ENCODE peak calls at places on chromosomes 16 and 17, in eight cellular contexts. One of them, this sample, is unnamed. For H3K9me3 and H3K4me1, the result is how much of the 10 kb centered on the place peaks cover.

GRCh38 chr16:12203780-12204351 is 227.3 kb downstream of the SNX29 start:
- DNase-seq in left ventricle myocardium inferior: no peak
- DNase-seq in neuronal stem cell: no peak
- DNase-seq in adipocyte: no peak
- DNase-seq in Caco-2: no peak
- DNase-seq in CD8-positive, alpha-beta T cell: no peak
- DNase-seq in PC-9: no peak
- DNase-seq in ovary: no peak
- DNase-seq in this sample: no peak

GRCh38 chr16:89704281-89704680 is 2.8 kb upstream of the SPATA2L start:
- DNase-seq in PC-9: no peak
- DNase-seq in Caco-2: no peak
- DNase-seq in ovary: no peak
- DNase-seq in CD8-positive, alpha-beta T cell: no peak
- DNase-seq in adipocyte: no peak
- DNase-seq in left ventricle myocardium inferior: no peak
- DNase-seq in neuronal stem cell: no peak
- DNase-seq in this sample: no peak

GRCh38 chr16:81004646-81005353 is 1.9 kb downstream of the CMC2 start:
- DNase-seq in CD8-positive, alpha-beta T cell: no peak
- DNase-seq in PC-9: peak
- DNase-seq in Caco-2: no peak
- DNase-seq in adipocyte: peak
- DNase-seq in neuronal stem cell: peak
- DNase-seq in ovary: no peak
- DNase-seq in left ventricle myocardium inferior: no peak
- DNase-seq in this sample: peak

GRCh38 chr16:51154271-51155171 is 3.5 kb upstream of the SALL1 start:
- DNase-seq in CD8-positive, alpha-beta T cell: no peak
- DNase-seq in adipocyte: no peak
- DNase-seq in neuronal stem cell: no peak
- DNase-seq in Caco-2: no peak
- DNase-seq in left ventricle myocardium inferior: no peak
- DNase-seq in PC-9: no peak
- DNase-seq in ovary: peak
- DNase-seq in this sample: no peak

GRCh38 chr16:10945065-10945787 is 862 bp downstream of the CLEC16A start:
- DNase-seq in Caco-2: no peak
- DNase-seq in CD8-positive, alpha-beta T cell: no peak
- DNase-seq in ovary: no peak
- DNase-seq in PC-9: no peak
- DNase-seq in left ventricle myocardium inferior: no peak
- DNase-seq in adipocyte: no peak
- DNase-seq in neuronal stem cell: no peak
- DNase-seq in this sample: no peak

GRCh38 chr16:67481561-67482259 is 753 bp upstream of the ATP6V0D1 start:
- DNase-seq in PC-9: no peak
- DNase-seq in left ventricle myocardium inferior: peak
- DNase-seq in CD8-positive, alpha-beta T cell: peak
- DNase-seq in neuronal stem cell: no peak
- DNase-seq in ovary: peak
- DNase-seq in Caco-2: peak
- DNase-seq in adipocyte: no peak
- DNase-seq in this sample: no peak

GRCh38 chr17:31490019-31490383 is 98.5 kb downstream of the RAB11FIP4 start:
- DNase-seq in adipocyte: no peak
- DNase-seq in PC-9: no peak
- DNase-seq in neuronal stem cell: no peak
- DNase-seq in left ventricle myocardium inferior: no peak
- DNase-seq in Caco-2: no peak
- DNase-seq in CD8-positive, alpha-beta T cell: no peak
- DNase-seq in ovary: no peak
- DNase-seq in this sample: no peak

GRCh38 chr17:31224366-31224765 is 72.7 kb downstream of the OMG start:
- DNase-seq in Caco-2: no peak
- DNase-seq in adipocyte: no peak
- DNase-seq in neuronal stem cell: no peak
- DNase-seq in left ventricle myocardium inferior: no peak
- DNase-seq in PC-9: no peak
- DNase-seq in CD8-positive, alpha-beta T cell: no peak
- DNase-seq in ovary: no peak
- DNase-seq in this sample: no peak

GRCh38 chr17:14150604-14151003 is 81.3 kb downstream of the COX10 start:
- DNase-seq in neuronal stem cell: no peak
- DNase-seq in CD8-positive, alpha-beta T cell: no peak
- DNase-seq in adipocyte: no peak
- DNase-seq in left ventricle myocardium inferior: no peak
- DNase-seq in ovary: no peak
- DNase-seq in Caco-2: no peak
- DNase-seq in PC-9: no peak
- DNase-seq in this sample: no peak

GRCh38 chr17:57106836-57107497 is 21.9 kb downstream of the AKAP1 start:
- DNase-seq in PC-9: no peak
- DNase-seq in neuronal stem cell: no peak
- DNase-seq in CD8-positive, alpha-beta T cell: no peak
- DNase-seq in ovary: no peak
- DNase-seq in Caco-2: no peak
- DNase-seq in left ventricle myocardium inferior: no peak
- DNase-seq in adipocyte: no peak
- DNase-seq in this sample: no peak

GRCh38 chr16:11093578-11094074 is 149.3 kb downstream of the CLEC16A start:
- DNase-seq in adipocyte: no peak
- DNase-seq in ovary: peak
- DNase-seq in neuronal stem cell: no peak
- DNase-seq in Caco-2: no peak
- DNase-seq in left ventricle myocardium inferior: no peak
- DNase-seq in PC-9: no peak
- DNase-seq in CD8-positive, alpha-beta T cell: no peak
- DNase-seq in this sample: no peak

GRCh38 chr16:27195941-27196595 is 7.3 kb upstream of the KDM8 start:
- DNase-seq in CD8-positive, alpha-beta T cell: peak
- DNase-seq in adipocyte: no peak
- DNase-seq in Caco-2: no peak
- DNase-seq in PC-9: no peak
- DNase-seq in ovary: no peak
- DNase-seq in left ventricle myocardium inferior: no peak
- DNase-seq in neuronal stem cell: no peak
- DNase-seq in this sample: peak

GRCh38 chr17:38879878-38880727 is 10.2 kb downstream of the LASP1 start:
- DNase-seq in neuronal stem cell: no peak
- DNase-seq in PC-9: peak
- DNase-seq in ovary: peak
- DNase-seq in Caco-2: peak
- DNase-seq in adipocyte: peak
- DNase-seq in CD8-positive, alpha-beta T cell: peak
- DNase-seq in left ventricle myocardium inferior: no peak
- DNase-seq in this sample: no peak

GRCh38 chr17:65886240-65886639 is 305.7 kb downstream of the CEP112 start:
- DNase-seq in Caco-2: no peak
- DNase-seq in ovary: no peak
- DNase-seq in left ventricle myocardium inferior: no peak
- DNase-seq in adipocyte: peak
- DNase-seq in neuronal stem cell: no peak
- DNase-seq in PC-9: no peak
- DNase-seq in CD8-positive, alpha-beta T cell: no peak
- DNase-seq in this sample: no peak

GRCh38 chr17:41689497-41690299 is 1.0 kb downstream of the EIF1 start:
- DNase-seq in Caco-2: no peak
- DNase-seq in neuronal stem cell: peak
- DNase-seq in ovary: no peak
- DNase-seq in adipocyte: peak
- DNase-seq in PC-9: peak
- DNase-seq in CD8-positive, alpha-beta T cell: peak
- DNase-seq in left ventricle myocardium inferior: no peak
- DNase-seq in this sample: peak

DNA sequence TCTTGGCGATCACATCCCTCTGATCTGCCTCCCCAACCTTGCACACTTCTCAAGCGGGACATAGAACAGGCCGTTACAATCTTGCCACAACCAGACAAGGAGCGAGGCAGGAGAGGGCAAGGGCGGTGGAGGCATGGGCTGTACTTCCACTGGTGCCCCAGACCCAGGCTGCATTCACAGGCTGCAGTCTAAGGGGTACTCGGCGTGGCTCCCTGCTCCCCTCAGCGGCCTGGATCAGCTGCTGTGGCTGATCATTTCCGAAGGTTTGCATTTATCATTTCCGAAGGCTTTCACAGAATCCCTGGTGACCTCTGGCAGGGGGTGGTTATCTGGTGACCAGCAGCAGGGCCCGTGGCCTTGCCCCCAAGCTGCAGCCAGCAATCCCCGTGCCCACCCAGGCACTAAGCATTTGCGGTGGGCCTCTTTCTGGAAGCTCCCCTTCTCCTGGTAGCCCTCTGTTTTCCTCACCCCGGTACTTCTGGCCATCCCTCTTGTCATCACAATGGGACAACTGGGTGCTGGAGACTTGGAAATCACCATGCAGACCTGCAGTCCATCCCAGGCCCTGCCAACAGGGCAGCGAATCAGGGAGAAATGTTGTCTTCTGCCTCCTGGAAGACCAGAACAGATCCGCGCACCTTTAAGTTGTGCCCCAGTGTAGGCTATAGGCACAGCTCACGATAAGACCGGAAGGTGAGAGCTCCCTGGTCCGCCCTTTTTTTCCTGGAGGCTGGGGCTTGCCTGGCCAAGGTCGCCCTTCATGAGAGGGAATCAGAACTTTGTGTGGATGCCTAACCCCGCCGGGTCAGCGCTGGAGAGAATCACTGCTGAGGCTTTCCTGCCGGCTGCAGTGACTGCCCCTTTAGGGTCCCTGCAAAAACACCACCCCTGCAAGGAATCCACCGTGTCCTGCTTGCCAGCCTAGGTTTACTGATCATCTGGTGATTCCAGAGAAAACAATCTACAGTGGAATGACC is 1739.1 kb downstream of the TP53TG3F start:
- DNase-seq in Caco-2: no peak
- DNase-seq in adipocyte: no peak
- DNase-seq in ovary: no peak
- DNase-seq in CD8-positive, alpha-beta T cell: no peak
- DNase-seq in PC-9: no peak
- DNase-seq in left ventricle myocardium inferior: no peak
- DNase-seq in neuronal stem cell: no peak
- DNase-seq in this sample: no peak
- H3K9me3 ChIP-seq in Caco-2: under half
- H3K9me3 ChIP-seq in adipocyte: under half
- H3K9me3 ChIP-seq in ovary: under half
- H3K9me3 ChIP-seq in CD8-positive, alpha-beta T cell: under half
- H3K9me3 ChIP-seq in PC-9: under half
- H3K9me3 ChIP-seq in left ventricle myocardium inferior: under half
- H3K9me3 ChIP-seq in neuronal stem cell: half or more
- H3K9me3 ChIP-seq in this sample: under half

GRCh38 chr17:17690156-17690737 is 9.0 kb downstream of the RAI1 start:
- DNase-seq in neuronal stem cell: no peak
- DNase-seq in PC-9: peak
- DNase-seq in CD8-positive, alpha-beta T cell: no peak
- DNase-seq in Caco-2: no peak
- DNase-seq in ovary: no peak
- DNase-seq in left ventricle myocardium inferior: no peak
- DNase-seq in adipocyte: no peak
- DNase-seq in this sample: no peak
- H3K4me1 ChIP-seq in neuronal stem cell: under half
- H3K4me1 ChIP-seq in PC-9: half or more
- H3K4me1 ChIP-seq in CD8-positive, alpha-beta T cell: half or more
- H3K4me1 ChIP-seq in Caco-2: half or more
- H3K4me1 ChIP-seq in ovary: under half
- H3K4me1 ChIP-seq in left ventricle myocardium inferior: half or more
- H3K4me1 ChIP-seq in adipocyte: under half
- H3K4me1 ChIP-seq in this sample: under half

GRCh38 chr16:26177438-26177837 is 485.7 kb downstream of the HS3ST4 start:
- DNase-seq in ovary: no peak
- DNase-seq in PC-9: no peak
- DNase-seq in neuronal stem cell: no peak
- DNase-seq in adipocyte: no peak
- DNase-seq in Caco-2: no peak
- DNase-seq in CD8-positive, alpha-beta T cell: no peak
- DNase-seq in left ventricle myocardium inferior: no peak
- DNase-seq in this sample: no peak
- H3K9me3 ChIP-seq in ovary: under half
- H3K9me3 ChIP-seq in PC-9: under half
- H3K9me3 ChIP-seq in neuronal stem cell: under half
- H3K9me3 ChIP-seq in adipocyte: under half
- H3K9me3 ChIP-seq in Caco-2: under half
- H3K9me3 ChIP-seq in CD8-positive, alpha-beta T cell: under half
- H3K9me3 ChIP-seq in left ventricle myocardium inferior: under half
- H3K9me3 ChIP-seq in this sample: under half

DNA sequence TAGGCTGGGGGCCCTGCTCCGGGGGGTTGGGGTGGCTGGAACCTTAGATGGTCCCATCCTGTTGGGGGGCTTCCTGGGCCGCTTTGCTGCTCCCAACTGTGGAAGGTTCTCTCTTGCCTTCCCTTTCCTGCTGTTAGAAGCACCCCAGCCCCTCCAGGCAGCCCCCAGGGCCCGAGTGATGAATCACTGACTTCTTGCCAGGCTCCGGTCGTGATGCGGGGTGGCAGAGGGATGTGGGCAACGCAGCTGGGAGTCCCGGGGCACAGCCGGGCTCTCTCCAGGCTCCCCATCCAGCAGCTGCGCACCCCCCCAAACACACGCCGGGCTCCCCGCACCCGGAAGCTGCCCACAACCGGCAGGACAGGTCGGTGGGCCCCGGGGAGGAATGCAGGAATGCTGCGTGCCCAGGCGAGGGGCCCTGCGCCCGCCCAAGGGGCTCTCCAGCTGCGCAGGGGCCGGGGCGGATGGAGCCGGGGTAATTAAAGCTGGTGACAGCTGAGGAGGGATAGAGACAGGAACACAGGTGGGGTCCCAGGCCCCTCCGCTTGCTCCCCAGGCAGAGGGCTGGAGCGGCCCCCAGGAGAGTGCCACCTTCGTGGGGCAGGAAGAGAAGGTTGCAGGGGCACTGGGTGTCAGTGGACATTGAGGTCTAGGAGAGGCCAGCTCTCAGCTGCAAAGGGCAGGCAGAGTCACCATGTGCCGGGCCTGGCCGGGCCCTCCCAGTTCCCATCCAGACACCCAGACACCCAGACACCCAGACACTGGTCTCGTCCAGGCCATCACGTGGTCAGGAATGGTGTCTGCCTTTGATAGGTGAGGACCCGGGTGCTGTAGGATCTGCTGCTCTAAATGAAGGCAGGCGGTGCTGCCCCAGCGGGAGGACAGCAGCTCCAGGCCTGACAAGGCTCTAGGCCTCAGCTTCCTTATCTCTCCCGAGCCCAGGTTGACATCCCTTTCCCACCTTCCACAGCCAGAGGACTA is 15.0 kb upstream of the SLC38A10 start:
- DNase-seq in PC-9: peak
- DNase-seq in left ventricle myocardium inferior: no peak
- DNase-seq in ovary: no peak
- DNase-seq in Caco-2: no peak
- DNase-seq in neuronal stem cell: no peak
- DNase-seq in CD8-positive, alpha-beta T cell: no peak
- DNase-seq in adipocyte: no peak
- DNase-seq in this sample: no peak
- H3K4me1 ChIP-seq in PC-9: under half
- H3K4me1 ChIP-seq in left ventricle myocardium inferior: under half
- H3K4me1 ChIP-seq in ovary: under half
- H3K4me1 ChIP-seq in Caco-2: under half
- H3K4me1 ChIP-seq in neuronal stem cell: under half
- H3K4me1 ChIP-seq in CD8-positive, alpha-beta T cell: under half
- H3K4me1 ChIP-seq in adipocyte: under half
- H3K4me1 ChIP-seq in this sample: under half

GRCh38 chr17:27199948-27200347 is 94.0 kb upstream of the WSB1 start:
- DNase-seq in ovary: no peak
- DNase-seq in adipocyte: no peak
- DNase-seq in neuronal stem cell: no peak
- DNase-seq in PC-9: no peak
- DNase-seq in CD8-positive, alpha-beta T cell: no peak
- DNase-seq in Caco-2: no peak
- DNase-seq in left ventricle myocardium inferior: no peak
- DNase-seq in this sample: no peak
- H3K9me3 ChIP-seq in ovary: under half
- H3K9me3 ChIP-seq in adipocyte: under half
- H3K9me3 ChIP-seq in neuronal stem cell: under half
- H3K9me3 ChIP-seq in PC-9: under half
- H3K9me3 ChIP-seq in CD8-positive, alpha-beta T cell: under half
- H3K9me3 ChIP-seq in Caco-2: under half
- H3K9me3 ChIP-seq in left ventricle myocardium inferior: under half
- H3K9me3 ChIP-seq in this sample: under half